ENCODE peak calls at places on chromosome 19, in nine cellular contexts. One of them, this sample, is unnamed. For H3K36me3, the result is how much of the 10 kb centered on the place peaks cover.

GRCh38 chr19:615619-616018 is 17.7 kb downstream of the POLRMT start:
- DNase-seq in HAP-1: no peak
- DNase-seq in ascending aorta: no peak
- DNase-seq in brain microvascular endothelial cell: no peak
- DNase-seq in heart right ventricle: no peak
- DNase-seq in colonic mucosa: no peak
- DNase-seq in aorta: no peak
- DNase-seq in right atrium auricular region: no peak
- DNase-seq in gastrocnemius medialis: no peak
- DNase-seq in this sample: no peak

GRCh38 chr19:36215276-36216171 is 618 bp downstream of the ZNF146 start:
- DNase-seq in heart right ventricle: no peak
- DNase-seq in gastrocnemius medialis: no peak
- DNase-seq in colonic mucosa: no peak
- DNase-seq in aorta: no peak
- DNase-seq in brain microvascular endothelial cell: peak
- DNase-seq in right atrium auricular region: no peak
- DNase-seq in HAP-1: peak
- DNase-seq in ascending aorta: no peak
- DNase-seq in this sample: peak

GRCh38 chr19:15379996-15380647 is 535 bp upstream of the AKAP8 start:
- DNase-seq in aorta: no peak
- DNase-seq in brain microvascular endothelial cell: peak
- DNase-seq in gastrocnemius medialis: peak
- DNase-seq in right atrium auricular region: no peak
- DNase-seq in HAP-1: peak
- DNase-seq in colonic mucosa: peak
- DNase-seq in heart right ventricle: no peak
- DNase-seq in ascending aorta: peak
- DNase-seq in this sample: peak

GRCh38 chr19:46000497-46001246 is 5.4 kb downstream of the CCDC61 start:
- DNase-seq in ascending aorta: no peak
- DNase-seq in heart right ventricle: peak
- DNase-seq in HAP-1: no peak
- DNase-seq in gastrocnemius medialis: no peak
- DNase-seq in brain microvascular endothelial cell: no peak
- DNase-seq in aorta: no peak
- DNase-seq in right atrium auricular region: no peak
- DNase-seq in colonic mucosa: peak
- DNase-seq in this sample: peak

GRCh38 chr19:41872775-41873647 is 4.1 kb upstream of the CD79A start:
- DNase-seq in ascending aorta: no peak
- DNase-seq in aorta: peak
- DNase-seq in heart right ventricle: peak
- DNase-seq in brain microvascular endothelial cell: peak
- DNase-seq in gastrocnemius medialis: no peak
- DNase-seq in right atrium auricular region: no peak
- DNase-seq in HAP-1: peak
- DNase-seq in colonic mucosa: peak
- DNase-seq in this sample: peak

GRCh38 chr19:18636969-18637629 is at the start of gene KLHL26:
- DNase-seq in heart right ventricle: no peak
- DNase-seq in gastrocnemius medialis: no peak
- DNase-seq in right atrium auricular region: no peak
- DNase-seq in aorta: no peak
- DNase-seq in HAP-1: no peak
- DNase-seq in colonic mucosa: no peak
- DNase-seq in ascending aorta: no peak
- DNase-seq in brain microvascular endothelial cell: no peak
- DNase-seq in this sample: no peak

GRCh38 chr19:42092350-42092749 is 16.4 kb downstream of the ZNF574 start:
- DNase-seq in heart right ventricle: no peak
- DNase-seq in brain microvascular endothelial cell: no peak
- DNase-seq in colonic mucosa: peak
- DNase-seq in aorta: no peak
- DNase-seq in right atrium auricular region: no peak
- DNase-seq in gastrocnemius medialis: no peak
- DNase-seq in ascending aorta: no peak
- DNase-seq in HAP-1: no peak
- DNase-seq in this sample: no peak

GRCh38 chr19:52735734-52736133 is 890 bp upstream of the ZNF611 start:
- DNase-seq in aorta: peak
- DNase-seq in ascending aorta: peak
- DNase-seq in HAP-1: no peak
- DNase-seq in gastrocnemius medialis: peak
- DNase-seq in brain microvascular endothelial cell: peak
- DNase-seq in colonic mucosa: peak
- DNase-seq in right atrium auricular region: peak
- DNase-seq in heart right ventricle: peak
- DNase-seq in this sample: peak

GRCh38 chr19:35042056-35042730 is 672 bp downstream of the HPN start:
- DNase-seq in HAP-1: no peak
- DNase-seq in ascending aorta: no peak
- DNase-seq in heart right ventricle: no peak
- DNase-seq in colonic mucosa: no peak
- DNase-seq in gastrocnemius medialis: peak
- DNase-seq in right atrium auricular region: no peak
- DNase-seq in brain microvascular endothelial cell: no peak
- DNase-seq in aorta: no peak
- DNase-seq in this sample: no peak

GRCh38 chr19:17370026-17370587 is 7.0 kb downstream of the PLVAP start:
- DNase-seq in colonic mucosa: no peak
- DNase-seq in right atrium auricular region: no peak
- DNase-seq in heart right ventricle: no peak
- DNase-seq in HAP-1: no peak
- DNase-seq in ascending aorta: peak
- DNase-seq in aorta: no peak
- DNase-seq in brain microvascular endothelial cell: no peak
- DNase-seq in gastrocnemius medialis: peak
- DNase-seq in this sample: peak

GRCh38 chr19:41887711-41888382 is 4.9 kb downstream of the ARHGEF1 start:
- DNase-seq in gastrocnemius medialis: no peak
- DNase-seq in ascending aorta: peak
- DNase-seq in right atrium auricular region: no peak
- DNase-seq in HAP-1: no peak
- DNase-seq in aorta: no peak
- DNase-seq in heart right ventricle: no peak
- DNase-seq in brain microvascular endothelial cell: no peak
- DNase-seq in colonic mucosa: peak
- DNase-seq in this sample: peak

GRCh38 chr19:20928371-20928770 is 5.3 kb downstream of the ZNF85 start:
- DNase-seq in heart right ventricle: no peak
- DNase-seq in aorta: no peak
- DNase-seq in ascending aorta: no peak
- DNase-seq in gastrocnemius medialis: no peak
- DNase-seq in right atrium auricular region: no peak
- DNase-seq in colonic mucosa: no peak
- DNase-seq in HAP-1: no peak
- DNase-seq in brain microvascular endothelial cell: peak
- DNase-seq in this sample: no peak

GRCh38 chr19:49243726-49244125 is 81.3 kb downstream of the SLC6A16 start:
- DNase-seq in right atrium auricular region: no peak
- DNase-seq in ascending aorta: no peak
- DNase-seq in heart right ventricle: no peak
- DNase-seq in aorta: no peak
- DNase-seq in colonic mucosa: no peak
- DNase-seq in HAP-1: no peak
- DNase-seq in gastrocnemius medialis: no peak
- DNase-seq in brain microvascular endothelial cell: no peak
- DNase-seq in this sample: no peak

GRCh38 chr19:12162882-12163806 is at the start of gene ZNF136:
- DNase-seq in ascending aorta: peak
- DNase-seq in gastrocnemius medialis: peak
- DNase-seq in HAP-1: peak
- DNase-seq in heart right ventricle: peak
- DNase-seq in aorta: peak
- DNase-seq in brain microvascular endothelial cell: peak
- DNase-seq in colonic mucosa: peak
- DNase-seq in right atrium auricular region: peak
- DNase-seq in this sample: peak

GRCh38 chr19:36214388-36215275 is at the start of the genes ZNF146 and ZNF565:
- DNase-seq in colonic mucosa: peak
- DNase-seq in heart right ventricle: peak
- DNase-seq in aorta: peak
- DNase-seq in brain microvascular endothelial cell: peak
- DNase-seq in ascending aorta: peak
- DNase-seq in right atrium auricular region: peak
- DNase-seq in gastrocnemius medialis: peak
- DNase-seq in HAP-1: peak
- DNase-seq in this sample: peak

DNA sequence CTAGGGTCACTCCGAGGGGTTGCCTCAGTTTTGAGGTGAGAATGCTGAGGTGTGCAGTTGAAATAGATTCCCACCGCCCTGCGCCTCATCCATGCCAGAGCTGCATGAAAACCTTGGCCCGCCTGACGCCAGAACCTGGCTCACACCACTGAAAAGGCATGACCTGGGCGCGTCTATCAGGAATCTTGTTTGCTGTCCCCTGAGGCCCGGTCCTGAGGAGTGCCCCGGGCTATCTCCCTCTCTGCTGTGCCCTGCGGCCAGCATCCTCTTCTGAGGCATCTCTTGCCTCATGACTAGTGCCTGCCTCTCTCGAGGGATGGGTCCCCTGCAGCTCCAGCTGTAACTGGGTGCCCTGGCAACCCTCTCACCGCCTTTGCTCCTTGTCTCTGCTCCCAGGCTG is 28.1 kb downstream of the SMARCA4 start:
- DNase-seq in right atrium auricular region: no peak
- DNase-seq in HAP-1: no peak
- DNase-seq in brain microvascular endothelial cell: no peak
- DNase-seq in ascending aorta: no peak
- DNase-seq in heart right ventricle: no peak
- DNase-seq in aorta: no peak
- DNase-seq in gastrocnemius medialis: no peak
- DNase-seq in colonic mucosa: no peak
- DNase-seq in this sample: no peak
- H3K36me3 ChIP-seq in right atrium auricular region: half or more
- H3K36me3 ChIP-seq in HAP-1: half or more
- H3K36me3 ChIP-seq in brain microvascular endothelial cell: half or more
- H3K36me3 ChIP-seq in ascending aorta: half or more
- H3K36me3 ChIP-seq in heart right ventricle: under half
- H3K36me3 ChIP-seq in aorta: under half
- H3K36me3 ChIP-seq in gastrocnemius medialis: half or more
- H3K36me3 ChIP-seq in colonic mucosa: under half
- H3K36me3 ChIP-seq in this sample: half or more

GRCh38 chr19:5923356-5923755 is 9.3 kb downstream of the CAPS start:
- DNase-seq in colonic mucosa: no peak
- DNase-seq in gastrocnemius medialis: no peak
- DNase-seq in right atrium auricular region: no peak
- DNase-seq in aorta: no peak
- DNase-seq in HAP-1: no peak
- DNase-seq in heart right ventricle: no peak
- DNase-seq in ascending aorta: no peak
- DNase-seq in brain microvascular endothelial cell: no peak
- DNase-seq in this sample: no peak
- H3K36me3 ChIP-seq in colonic mucosa: under half
- H3K36me3 ChIP-seq in gastrocnemius medialis: half or more
- H3K36me3 ChIP-seq in right atrium auricular region: half or more
- H3K36me3 ChIP-seq in aorta: under half
- H3K36me3 ChIP-seq in HAP-1: half or more
- H3K36me3 ChIP-seq in heart right ventricle: under half
- H3K36me3 ChIP-seq in ascending aorta: half or more
- H3K36me3 ChIP-seq in brain microvascular endothelial cell: half or more
- H3K36me3 ChIP-seq in this sample: half or more

DNA sequence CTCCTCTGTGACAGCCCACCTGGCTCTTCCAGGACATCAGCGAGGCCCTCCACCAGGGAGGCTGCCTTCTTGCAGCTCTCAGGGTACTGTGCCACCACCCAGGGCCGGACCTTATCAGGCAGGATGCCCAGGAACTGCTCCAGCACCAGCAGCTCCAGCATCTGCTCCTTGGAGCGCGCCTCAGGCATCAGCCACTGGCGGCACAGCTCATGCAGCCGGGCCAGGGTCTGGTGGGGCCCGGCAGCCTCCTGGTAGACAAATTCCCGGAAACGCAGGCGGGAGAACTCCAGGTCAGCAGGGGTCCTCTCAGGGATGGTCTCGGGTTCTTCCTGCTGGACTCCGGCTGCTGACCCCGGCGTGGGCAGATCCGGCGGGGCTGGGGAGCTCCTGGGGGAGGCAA is 8.2 kb downstream of the ZSCAN18 start:
- DNase-seq in colonic mucosa: no peak
- DNase-seq in HAP-1: no peak
- DNase-seq in gastrocnemius medialis: no peak
- DNase-seq in right atrium auricular region: no peak
- DNase-seq in brain microvascular endothelial cell: no peak
- DNase-seq in ascending aorta: no peak
- DNase-seq in aorta: no peak
- DNase-seq in heart right ventricle: no peak
- DNase-seq in this sample: no peak
- H3K36me3 ChIP-seq in colonic mucosa: under half
- H3K36me3 ChIP-seq in HAP-1: under half
- H3K36me3 ChIP-seq in gastrocnemius medialis: under half
- H3K36me3 ChIP-seq in right atrium auricular region: under half
- H3K36me3 ChIP-seq in brain microvascular endothelial cell: under half
- H3K36me3 ChIP-seq in ascending aorta: under half
- H3K36me3 ChIP-seq in aorta: under half
- H3K36me3 ChIP-seq in heart right ventricle: under half
- H3K36me3 ChIP-seq in this sample: under half

GRCh38 chr19:5147971-5148793 is 179.3 kb downstream of the KDM4B start:
- DNase-seq in colonic mucosa: no peak
- DNase-seq in HAP-1: no peak
- DNase-seq in heart right ventricle: peak
- DNase-seq in gastrocnemius medialis: peak
- DNase-seq in right atrium auricular region: no peak
- DNase-seq in ascending aorta: no peak
- DNase-seq in brain microvascular endothelial cell: peak
- DNase-seq in aorta: peak
- DNase-seq in this sample: no peak

GRCh38 chr19:5148794-5149190 is 179.9 kb downstream of the KDM4B start:
- DNase-seq in gastrocnemius medialis: peak
- DNase-seq in brain microvascular endothelial cell: no peak
- DNase-seq in heart right ventricle: peak
- DNase-seq in ascending aorta: no peak
- DNase-seq in right atrium auricular region: no peak
- DNase-seq in colonic mucosa: no peak
- DNase-seq in HAP-1: no peak
- DNase-seq in aorta: peak
- DNase-seq in this sample: no peak

GRCh38 chr19:5149930-5150329 is 181.0 kb downstream of the KDM4B start:
- DNase-seq in HAP-1: no peak
- DNase-seq in right atrium auricular region: no peak
- DNase-seq in heart right ventricle: no peak
- DNase-seq in aorta: peak
- DNase-seq in brain microvascular endothelial cell: no peak
- DNase-seq in ascending aorta: no peak
- DNase-seq in colonic mucosa: no peak
- DNase-seq in gastrocnemius medialis: no peak
- DNase-seq in this sample: no peak

GRCh38 chr19:5150331-5150901 is 181.5 kb downstream of the KDM4B start:
- DNase-seq in HAP-1: no peak
- DNase-seq in colonic mucosa: no peak
- DNase-seq in gastrocnemius medialis: peak
- DNase-seq in ascending aorta: no peak
- DNase-seq in heart right ventricle: peak
- DNase-seq in right atrium auricular region: no peak
- DNase-seq in brain microvascular endothelial cell: no peak
- DNase-seq in aorta: peak
- DNase-seq in this sample: no peak

GRCh38 chr19:5149508-5149907 is 180.6 kb downstream of the KDM4B start:
- DNase-seq in brain microvascular endothelial cell: no peak
- DNase-seq in heart right ventricle: no peak
- DNase-seq in aorta: peak
- DNase-seq in right atrium auricular region: no peak
- DNase-seq in HAP-1: no peak
- DNase-seq in colonic mucosa: no peak
- DNase-seq in ascending aorta: no peak
- DNase-seq in gastrocnemius medialis: peak
- DNase-seq in this sample: no peak
- H3K36me3 ChIP-seq in brain microvascular endothelial cell: under half
- H3K36me3 ChIP-seq in heart right ventricle: under half
- H3K36me3 ChIP-seq in aorta: under half
- H3K36me3 ChIP-seq in right atrium auricular region: under half
- H3K36me3 ChIP-seq in HAP-1: under half
- H3K36me3 ChIP-seq in colonic mucosa: under half
- H3K36me3 ChIP-seq in ascending aorta: under half
- H3K36me3 ChIP-seq in gastrocnemius medialis: under half
- H3K36me3 ChIP-seq in this sample: under half